ENCODE peak calls at places on chromosomes 4 and X, in seven cellular contexts. U is body of pancreas, I is uterus, N is esophagus muscularis mucosa, D is HepG2, K is prostate gland, P is Peyer's patch. F is an unnamed sample.

GRCh38 chr4:165493359-165493758 is 114.6 kb downstream of the CPE start:
- DNase-seq in I (peak), U (peak), N (no peak), P (peak), D (peak), K (peak), F (peak)

GRCh38 chr4:534576-535151 is 35.7 kb downstream of the PIGG start:
- DNase-seq in U (no peak), I (no peak), K (no peak), P (peak), D (no peak), N (no peak), F (no peak)

GRCh38 chrX:121000589-121000988 is 15.0 kb upstream of the CT47A1 start:
- DNase-seq in D (peak), U (no peak), N (no peak), I (no peak), P (no peak), K (no peak), F (no peak)

GRCh38 chrX:17564689-17565409 is 172.4 kb upstream of the SCML1 start:
- DNase-seq in I (no peak), U (no peak), K (no peak), N (no peak), P (no peak), D (no peak), F (no peak)

GRCh38 chrX:103362504-103362903 is 6.2 kb downstream of the TCEAL9 start:
- DNase-seq in P (no peak), K (no peak), N (no peak), D (peak), U (no peak), I (no peak), F (no peak)

GRCh38 chr4:138639018-138639876 is 376.3 kb upstream of the NOCT start:
- DNase-seq in K (no peak), I (no peak), N (no peak), P (no peak), U (no peak), D (no peak), F (no peak)

GRCh38 chr4:102449751-102450352 is 51.3 kb upstream of the NFKB1 start:
- DNase-seq in I (peak), K (peak), P (peak), N (no peak), U (peak), D (peak), F (peak)

GRCh38 chr4:52566136-52567031 is 92.7 kb downstream of the USP46 start:
- DNase-seq in K (no peak), P (no peak), U (no peak), N (no peak), I (no peak), D (no peak), F (no peak)

GRCh38 chr4:77566148-77566547 is 39.5 kb upstream of the CXCL13 start:
- DNase-seq in D (no peak), K (no peak), U (no peak), P (no peak), N (no peak), I (no peak), F (no peak)

GRCh38 chrX:40108959-40109287 is 11.2 kb upstream of the BCOR start:
- DNase-seq in P (peak), I (peak), D (no peak), U (peak), N (no peak), K (peak), F (peak)

GRCh38 chr4:39476181-39476873 is 17.5 kb downstream of the LIAS start:
- DNase-seq in I (no peak), D (no peak), K (no peak), U (no peak), N (no peak), P (no peak), F (no peak)

GRCh38 chrX:12702509-12703091 is 88.6 kb upstream of the PRPS2 start:
- DNase-seq in K (no peak), U (no peak), I (no peak), P (no peak), D (peak), N (no peak), F (no peak)
- TF ChIP-seq CTCF in K (no peak), U (no peak), I (no peak), P (no peak), D (peak), N (no peak), F (no peak)

GRCh38 chrX:150506020-150506419 is 62.4 kb upstream of the MTM1 start:
- DNase-seq in I (no peak), U (no peak), K (no peak), P (no peak), D (no peak), N (no peak), F (no peak)
- H3K4me3 ChIP-seq in I (no peak), U (no peak), K (no peak), P (no peak), D (no peak), N (no peak), F (no peak)

GRCh38 chr4:82423245-82424054 is 6.8 kb downstream of the HNRNPDL start:
- DNase-seq in I (no peak), U (no peak), P (no peak), D (no peak), N (no peak), K (no peak), F (no peak)
- TF ChIP-seq POLR2A in I (no peak), U (no peak), P (no peak), D (peak), N (no peak), K (no peak), F (no peak)

GRCh38 chrX:25275159-25275558 is 259.4 kb upstream of the ARX start:
- DNase-seq in K (no peak), U (no peak), D (no peak), N (no peak), P (no peak), I (no peak), F (no peak)
- TF ChIP-seq CTCF in K (no peak), U (no peak), D (no peak), N (no peak), P (no peak), I (no peak), F (no peak)

DNA sequence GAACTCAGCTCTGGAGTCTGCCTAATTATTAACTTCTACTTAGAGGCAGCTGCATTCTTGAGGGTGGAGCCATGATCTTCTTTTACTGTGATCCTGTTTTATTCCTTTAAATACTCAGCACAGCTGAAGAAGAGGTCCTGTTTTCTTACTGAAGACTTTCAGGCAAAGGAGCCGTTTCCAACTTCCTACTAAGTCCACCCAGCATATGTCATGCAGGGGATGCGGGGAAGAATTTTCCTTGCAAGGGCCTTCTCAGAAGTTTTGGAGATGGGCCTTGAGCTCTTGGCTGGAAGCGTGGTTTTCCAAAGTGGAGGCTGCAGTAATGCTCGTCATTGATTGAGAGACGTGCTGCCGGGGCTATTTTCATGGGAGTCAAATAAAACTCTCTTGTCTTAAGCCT is 27.8 kb downstream of the FGF2 start:
- DNase-seq in K (no peak), D (no peak), P (no peak), I (peak), U (no peak), N (no peak), F (no peak)
- H3K4me3 ChIP-seq in K (no peak), D (peak), P (no peak), I (no peak), U (no peak), N (peak), F (no peak)

GRCh38 chr4:146179784-146180405 is 4.4 kb downstream of the LSM6 start:
- DNase-seq in K (no peak), P (no peak), D (no peak), I (no peak), U (no peak), N (no peak), F (no peak)

DNA sequence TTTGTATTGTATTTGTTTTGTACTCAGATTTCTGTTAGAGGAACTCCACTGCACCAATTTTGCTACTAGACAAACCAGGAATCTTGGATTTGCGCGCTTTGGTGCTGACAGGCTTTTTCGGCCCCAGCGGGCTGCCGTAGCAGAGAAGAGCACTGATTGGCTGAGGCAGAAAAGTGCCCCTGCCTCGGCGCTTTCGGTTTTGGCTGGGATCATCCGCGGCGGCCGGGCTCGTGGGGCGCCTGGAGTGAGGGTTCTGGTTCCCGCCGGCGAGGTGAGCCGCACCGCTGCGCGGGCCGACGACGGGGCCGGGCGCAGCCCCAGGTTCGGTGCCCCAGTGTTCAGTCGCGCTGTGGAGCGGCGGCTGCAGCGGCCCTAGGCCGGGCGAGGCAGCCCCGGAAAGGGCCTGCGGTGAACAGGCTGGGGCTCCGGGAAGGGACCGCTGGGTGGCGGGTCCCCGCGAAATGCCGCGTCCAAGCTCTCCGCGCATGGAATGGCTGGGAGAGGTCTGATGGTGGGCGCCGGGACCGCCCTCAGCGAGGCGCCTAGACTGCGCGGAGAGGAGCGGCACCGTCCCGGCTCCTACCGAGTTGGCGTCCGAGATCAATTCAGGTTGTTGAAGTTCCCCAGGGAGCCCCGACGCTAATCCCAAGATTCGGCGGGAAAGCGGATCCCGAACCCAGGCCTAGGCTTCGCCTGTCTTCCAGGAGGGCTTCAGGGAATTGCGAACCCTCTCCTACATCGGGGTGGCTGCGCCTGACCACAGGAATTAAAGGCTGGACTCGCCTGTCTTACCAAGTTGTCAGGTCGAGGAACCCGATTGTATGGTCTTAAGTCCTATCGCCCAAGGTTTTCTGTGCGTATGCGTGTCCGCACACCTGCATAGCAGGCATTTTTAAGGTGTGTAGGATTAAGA is at the start of gene LSM6:
- DNase-seq in D (peak), N (peak), P (peak), U (peak), K (peak), I (peak), F (peak)
- TF ChIP-seq POLR2A in D (peak), N (no peak), P (peak), U (peak), K (peak), I (peak), F (no peak)

DNA sequence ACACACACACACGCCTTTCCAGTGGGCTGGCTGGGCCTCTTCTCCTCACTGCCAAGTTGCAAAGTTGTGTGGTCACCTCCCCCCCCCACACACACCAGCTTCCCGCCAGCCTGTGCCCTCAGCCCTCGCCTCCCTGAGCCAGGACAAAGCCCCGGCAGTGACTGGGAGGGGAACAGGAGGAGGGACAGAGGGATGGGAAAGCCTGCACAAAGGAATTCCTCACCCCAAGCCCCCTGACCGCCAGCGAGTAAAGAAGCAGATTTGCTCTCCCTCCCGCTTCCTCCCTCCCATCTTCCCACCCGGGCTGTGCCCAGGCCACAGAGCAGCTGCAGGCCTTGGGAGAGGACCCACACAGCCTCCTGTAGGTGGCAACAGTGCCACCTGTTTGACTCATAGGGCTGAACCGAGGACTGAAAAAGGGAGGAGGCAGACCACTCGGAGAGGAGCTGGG is at the start of gene GDPD2:
- DNase-seq in N (no peak), K (no peak), U (peak), P (peak), I (no peak), D (peak), F (no peak)
- TF ChIP-seq CTCF in N (no peak), K (no peak), U (no peak), P (no peak), I (no peak), D (peak), F (no peak)

DNA sequence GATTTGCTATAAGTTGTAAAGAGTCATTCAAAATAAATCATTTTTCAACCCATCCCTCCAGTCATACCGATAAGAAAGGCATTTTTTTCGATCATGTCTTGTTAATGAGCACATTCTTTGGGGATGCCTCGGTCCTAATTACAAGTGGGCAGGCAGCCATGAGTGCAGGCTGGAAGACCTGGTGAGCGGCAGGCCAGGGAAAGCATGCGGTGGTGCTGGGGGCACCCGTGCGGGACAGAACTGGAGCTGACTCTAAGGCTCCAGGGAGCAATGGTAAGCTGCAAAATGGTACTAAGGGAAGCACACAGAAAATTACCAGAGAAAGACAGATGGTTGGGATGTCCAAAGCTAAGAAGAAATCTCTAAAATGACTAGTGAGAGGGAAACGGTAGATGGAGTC is 411.0 kb upstream of the AGA start:
- DNase-seq in P (no peak), N (no peak), U (no peak), D (no peak), I (no peak), K (no peak), F (no peak)
- H3K4me3 ChIP-seq in P (no peak), N (no peak), U (no peak), D (no peak), I (no peak), K (no peak), F (no peak)